ENCODE peak calls at places on chromosomes 4 and X, in seven cellular contexts. U is upper lobe of right lung, Y is MM.1S, O is stomach, C is BE2C, G is psoas muscle, L is left ventricle myocardium inferior. Z is an unnamed sample. For H3K4me1, the result is how much of the 10 kb centered on the place peaks cover.

GRCh38 chrX:41556958-41557357 is 109.8 kb downstream of the NYX start:
- DNase-seq in U (no peak), Y (peak), O (no peak), C (no peak), G (no peak), L (no peak), Z (no peak)

GRCh38 chrX:38627683-38628082 is 66.3 kb downstream of the TSPAN7 start:
- DNase-seq in U (no peak), Y (peak), O (no peak), C (peak), G (no peak), L (no peak), Z (no peak)

GRCh38 chrX:106902684-106903083 is 457 bp downstream of the RIPPLY1 start:
- DNase-seq in U (no peak), Y (no peak), O (no peak), C (no peak), G (no peak), L (no peak), Z (no peak)

GRCh38 chr4:38036548-38036947 is 76.3 kb downstream of the PTTG2 start:
- DNase-seq in U (no peak), Y (no peak), O (no peak), C (no peak), G (no peak), L (no peak), Z (no peak)

GRCh38 chr4:165700855-165701254 is 172.2 kb upstream of the TLL1 start:
- DNase-seq in U (no peak), Y (no peak), O (no peak), C (no peak), G (no peak), L (no peak), Z (no peak)

GRCh38 chr4:139367421-139368090 is 65.3 kb upstream of the NDUFC1 start:
- DNase-seq in U (no peak), Y (no peak), O (no peak), C (no peak), G (no peak), L (no peak), Z (peak)

GRCh38 chrX:49701323-49701722 is 5.5 kb upstream of the PAGE1 start:
- DNase-seq in U (no peak), Y (no peak), O (no peak), C (no peak), G (no peak), L (no peak), Z (no peak)

GRCh38 chrX:68647156-68647957 is at the start of gene STARD8:
- DNase-seq in U (peak), Y (no peak), O (peak), C (peak), G (no peak), L (peak), Z (peak)

GRCh38 chr4:89121711-89122387 is 10.5 kb downstream of the TIGD2 start:
- DNase-seq in U (no peak), Y (no peak), O (peak), C (no peak), G (no peak), L (no peak), Z (no peak)

GRCh38 chrX:68061206-68061535 is 372.1 kb downstream of the OPHN1 start:
- DNase-seq in U (no peak), Y (no peak), O (no peak), C (no peak), G (no peak), L (no peak), Z (no peak)

GRCh38 chr4:128707864-128708263 is 101.6 kb upstream of the JADE1 start:
- DNase-seq in U (no peak), Y (no peak), O (no peak), C (no peak), G (no peak), L (no peak), Z (no peak)

GRCh38 chr4:145044341-145044740 is 53.7 kb downstream of the ANAPC10 start:
- DNase-seq in U (no peak), Y (no peak), O (no peak), C (no peak), G (no peak), L (no peak), Z (no peak)

GRCh38 chr4:113272523-113272922 is 223.1 kb downstream of the ANK2 start:
- DNase-seq in U (no peak), Y (no peak), O (no peak), C (no peak), G (no peak), L (no peak), Z (no peak)

GRCh38 chr4:146243141-146243882 is 29.0 kb downstream of the REELD1 start:
- DNase-seq in U (peak), Y (no peak), O (no peak), C (no peak), G (no peak), L (peak), Z (peak)

GRCh38 chr4:87843936-87844335 is 11.2 kb downstream of the MEPE start:
- DNase-seq in U (no peak), Y (peak), O (no peak), C (no peak), G (no peak), L (no peak), Z (no peak)

GRCh38 chr4:40187386-40187913 is 9.4 kb upstream of the RHOH start:
- DNase-seq in U (no peak), Y (no peak), O (no peak), C (no peak), G (no peak), L (no peak), Z (no peak)

GRCh38 chrX:39577976-39578962 is 519.5 kb downstream of the BCOR start:
- DNase-seq in U (no peak), Y (peak), O (peak), C (no peak), G (peak), L (peak), Z (no peak)

GRCh38 chr4:77917075-77917474 is 54.4 kb downstream of the MRPL1 start:
- DNase-seq in U (no peak), Y (no peak), O (no peak), C (no peak), G (no peak), L (no peak), Z (no peak)

GRCh38 chr4:184441461-184442392 is 32.6 kb downstream of the IRF2 start:
- DNase-seq in U (no peak), Y (no peak), O (no peak), C (no peak), G (no peak), L (no peak), Z (no peak)

GRCh38 chr4:111492501-111492900 is 652.8 kb upstream of the FAM241A start:
- DNase-seq in U (no peak), Y (no peak), O (no peak), C (no peak), G (no peak), L (no peak), Z (no peak)

GRCh38 chrX:643911-644303 is 13.3 kb downstream of the SHOX start:
- DNase-seq in U (no peak), Y (no peak), O (no peak), C (no peak), G (no peak), L (no peak), Z (no peak)

GRCh38 chrX:39895228-39896110 is 202.3 kb downstream of the BCOR start:
- DNase-seq in U (no peak), Y (no peak), O (peak), C (no peak), G (no peak), L (no peak), Z (no peak)

GRCh38 chr4:38805530-38806145 is 1.0 kb upstream of the TLR1 start:
- DNase-seq in U (no peak), Y (peak), O (no peak), C (no peak), G (no peak), L (peak), Z (peak)

GRCh38 chr4:181372014-181372413 is 871.2 kb upstream of the TENM3 start:
- DNase-seq in U (no peak), Y (no peak), O (no peak), C (no peak), G (no peak), L (no peak), Z (no peak)

GRCh38 chr4:4408576-4409335 is 21.9 kb downstream of the NSG1 start:
- DNase-seq in U (no peak), Y (no peak), O (no peak), C (no peak), G (no peak), L (no peak), Z (no peak)

GRCh38 chr4:139042981-139043460 is 27.4 kb downstream of the NOCT start:
- DNase-seq in U (no peak), Y (no peak), O (no peak), C (no peak), G (no peak), L (no peak), Z (no peak)

GRCh38 chr4:68175562-68176155 is 46.0 kb upstream of the TMPRSS11F start:
- DNase-seq in U (no peak), Y (peak), O (no peak), C (peak), G (no peak), L (no peak), Z (peak)

GRCh38 chrX:124619710-124620109 is 273.3 kb downstream of the SH2D1A start:
- DNase-seq in U (no peak), Y (no peak), O (no peak), C (no peak), G (no peak), L (no peak), Z (no peak)

GRCh38 chr4:10106421-10107039 is 10.1 kb downstream of the WDR1 start:
- DNase-seq in U (no peak), Y (no peak), O (peak), C (no peak), G (peak), L (no peak), Z (peak)

GRCh38 chr4:163558539-163559044 is 64.1 kb downstream of the TMA16 start:
- DNase-seq in U (peak), Y (no peak), O (no peak), C (no peak), G (peak), L (no peak), Z (no peak)

GRCh38 chrX:1576201-1577101 is 15.0 kb upstream of the AKAP17A start:
- DNase-seq in U (peak), Y (no peak), O (peak), C (no peak), G (no peak), L (no peak), Z (no peak)

DNA sequence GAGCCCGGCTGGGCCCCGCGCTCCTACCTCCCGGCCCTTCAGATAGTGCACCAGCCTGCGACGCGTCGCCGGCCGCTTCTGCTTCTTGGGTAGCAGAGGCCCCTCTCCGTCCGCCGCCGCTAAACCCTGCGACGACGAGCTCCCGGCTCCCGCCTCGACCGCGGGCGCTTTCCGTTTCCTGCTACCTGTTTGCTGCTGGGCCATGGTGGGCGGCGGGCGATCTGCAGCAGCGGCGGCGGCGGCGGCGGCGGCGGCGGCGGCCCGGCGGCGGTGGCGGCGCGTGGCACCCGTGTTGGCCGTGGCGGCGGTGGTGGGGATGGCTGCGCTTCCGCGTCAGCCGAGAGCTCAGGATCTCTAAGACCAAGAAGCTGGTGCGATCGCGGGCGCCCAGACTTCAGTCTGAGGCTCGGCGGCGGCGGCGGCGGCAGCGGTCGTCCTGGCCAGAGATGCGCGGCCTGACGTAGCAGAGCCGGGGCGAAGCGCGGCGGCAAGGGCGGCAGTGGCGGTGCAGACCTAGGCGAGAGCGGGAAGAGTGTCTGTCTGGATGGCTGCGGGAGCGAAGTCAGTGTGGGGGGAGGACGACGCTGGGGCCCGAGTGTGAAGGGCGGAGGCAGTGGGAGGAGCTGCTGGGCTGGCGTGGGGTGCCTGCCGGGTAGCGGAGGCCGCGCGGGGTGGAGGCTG is at the start of gene DCAF12L2:
- DNase-seq in U (no peak), Y (no peak), O (no peak), C (no peak), G (peak), L (peak), Z (peak)
- H3K4me3 ChIP-seq in U (peak), Y (no peak), O (peak), C (no peak), G (peak), L (peak), Z (peak)

GRCh38 chr4:147814334-147814733 is 82.4 kb downstream of the ARHGAP10 start:
- DNase-seq in U (no peak), Y (no peak), O (no peak), C (no peak), G (no peak), L (no peak), Z (no peak)
- H3K4me1 ChIP-seq in U (under half), Y (under half), O (half or more), C (under half), G (half or more), L (half or more), Z (half or more)

DNA sequence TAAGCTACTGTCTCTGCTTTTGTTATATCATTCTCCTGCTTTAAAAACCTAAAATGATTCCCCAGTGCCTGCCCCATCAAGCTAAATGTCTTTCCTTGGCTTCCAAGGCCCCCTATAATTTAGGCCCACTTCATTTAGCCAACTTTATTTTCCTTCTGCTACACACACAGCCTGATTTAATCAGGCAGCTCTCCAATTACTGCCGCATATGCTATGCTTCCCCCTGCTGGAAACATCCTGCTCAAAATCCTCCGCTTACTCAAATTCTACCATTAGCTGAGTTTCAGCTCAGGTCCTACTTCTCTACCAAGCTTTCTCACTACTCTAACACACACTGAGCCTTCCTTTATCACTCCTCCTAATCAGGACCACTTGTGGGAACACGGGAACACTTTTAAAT is 17.0 kb downstream of the LAMP2 start:
- DNase-seq in U (no peak), Y (no peak), O (no peak), C (peak), G (no peak), L (no peak), Z (no peak)
- TF ChIP-seq CTCF in U (no peak), Y (no peak), O (no peak), C (peak), G (peak), L (peak), Z (peak)

GRCh38 chr4:124710253-124710849 is 2.2 kb downstream of the ANKRD50 start:
- DNase-seq in U (no peak), Y (no peak), O (no peak), C (no peak), G (no peak), L (no peak), Z (no peak)

GRCh38 chr4:124711469-124712416 is 789 bp downstream of the ANKRD50 start:
- DNase-seq in U (peak), Y (peak), O (peak), C (peak), G (no peak), L (no peak), Z (peak)

GRCh38 chr4:124705393-124705792 is 7.1 kb downstream of the ANKRD50 start:
- DNase-seq in U (no peak), Y (no peak), O (no peak), C (no peak), G (no peak), L (no peak), Z (no peak)

GRCh38 chr4:124710911-124711310 is 1.6 kb downstream of the ANKRD50 start:
- DNase-seq in U (no peak), Y (no peak), O (peak), C (no peak), G (peak), L (no peak), Z (peak)

DNA sequence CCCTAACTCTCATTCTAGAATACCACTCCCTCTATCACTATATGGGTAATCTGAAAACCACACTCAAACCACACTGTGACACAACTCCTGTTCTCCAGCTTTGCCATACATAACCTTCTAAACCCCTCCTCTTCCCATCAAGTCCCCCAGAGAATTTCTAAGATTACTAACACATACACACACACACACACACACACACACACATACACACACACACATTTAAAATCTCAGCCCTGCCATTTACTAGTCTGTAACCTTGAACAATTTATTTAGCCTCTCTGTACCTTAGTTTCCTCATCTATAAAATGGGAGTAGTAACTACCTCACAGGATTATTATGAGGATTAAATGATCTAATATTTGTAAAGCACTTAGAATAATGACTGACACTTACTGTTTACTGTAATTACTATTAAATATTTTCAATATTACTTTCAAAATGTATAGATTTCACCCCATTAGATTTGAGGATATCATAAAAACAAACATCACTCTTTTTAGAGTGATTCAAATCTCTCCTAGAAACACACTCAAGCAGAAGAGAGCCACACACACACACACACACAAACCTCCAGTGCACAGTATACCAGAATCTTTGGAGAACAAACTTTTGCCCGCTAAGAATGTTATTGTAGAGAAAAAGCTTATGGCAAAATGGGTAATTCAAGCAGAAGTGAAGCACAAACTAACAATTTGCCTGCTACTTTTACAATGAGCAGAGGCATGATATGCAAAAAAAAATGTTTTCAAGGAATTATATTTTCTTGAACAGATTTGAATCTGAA is 3.8 kb downstream of the ANKRD50 start:
- DNase-seq in U (no peak), Y (no peak), O (no peak), C (no peak), G (no peak), L (no peak), Z (no peak)
- H3K4me3 ChIP-seq in U (peak), Y (no peak), O (peak), C (no peak), G (peak), L (no peak), Z (no peak)

Z was measured in testis.